ENCODE peak calls at places on chromosome 3, in ten cellular contexts. One of them, this sample, is unnamed.

GRCh38 chr3:14273886-14274517 is 95.4 kb downstream of the LSM3 start:
- DNase-seq in BJ: no peak
- DNase-seq in A549: no peak
- DNase-seq in cardiac muscle cell: no peak
- DNase-seq in hepatocyte: no peak
- DNase-seq in MM.1S: no peak
- DNase-seq in psoas muscle: no peak
- DNase-seq in breast epithelium: no peak
- DNase-seq in tibial artery: no peak
- DNase-seq in AG09309: no peak
- DNase-seq in this sample: no peak

GRCh38 chr3:152126260-152126659 is 142.5 kb upstream of the MBNL1 start:
- DNase-seq in BJ: no peak
- DNase-seq in A549: no peak
- DNase-seq in cardiac muscle cell: peak
- DNase-seq in hepatocyte: no peak
- DNase-seq in MM.1S: no peak
- DNase-seq in psoas muscle: no peak
- DNase-seq in breast epithelium: no peak
- DNase-seq in tibial artery: no peak
- DNase-seq in AG09309: no peak
- DNase-seq in this sample: no peak

GRCh38 chr3:191792580-191792979 is 331.6 kb downstream of the PYDC2 start:
- DNase-seq in BJ: no peak
- DNase-seq in A549: no peak
- DNase-seq in cardiac muscle cell: no peak
- DNase-seq in hepatocyte: no peak
- DNase-seq in MM.1S: no peak
- DNase-seq in psoas muscle: no peak
- DNase-seq in breast epithelium: no peak
- DNase-seq in tibial artery: no peak
- DNase-seq in AG09309: no peak
- DNase-seq in this sample: no peak

GRCh38 chr3:4271834-4272233 is 31.3 kb upstream of the SETMAR start:
- DNase-seq in BJ: no peak
- DNase-seq in A549: peak
- DNase-seq in cardiac muscle cell: peak
- DNase-seq in hepatocyte: peak
- DNase-seq in MM.1S: peak
- DNase-seq in psoas muscle: no peak
- DNase-seq in breast epithelium: no peak
- DNase-seq in tibial artery: no peak
- DNase-seq in AG09309: peak
- DNase-seq in this sample: no peak

GRCh38 chr3:172760406-172760805 is 9.9 kb downstream of the ECT2 start:
- DNase-seq in BJ: no peak
- DNase-seq in A549: no peak
- DNase-seq in cardiac muscle cell: peak
- DNase-seq in hepatocyte: no peak
- DNase-seq in MM.1S: no peak
- DNase-seq in psoas muscle: no peak
- DNase-seq in breast epithelium: no peak
- DNase-seq in tibial artery: no peak
- DNase-seq in AG09309: peak
- DNase-seq in this sample: no peak

GRCh38 chr3:33391255-33391995 is 48.8 kb downstream of the UBP1 start:
- DNase-seq in BJ: no peak
- DNase-seq in A549: no peak
- DNase-seq in cardiac muscle cell: no peak
- DNase-seq in hepatocyte: no peak
- DNase-seq in MM.1S: peak
- DNase-seq in psoas muscle: no peak
- DNase-seq in breast epithelium: no peak
- DNase-seq in tibial artery: no peak
- DNase-seq in AG09309: no peak
- DNase-seq in this sample: no peak

GRCh38 chr3:148820885-148821284 is 6.7 kb upstream of the CPB1 start:
- DNase-seq in BJ: no peak
- DNase-seq in A549: no peak
- DNase-seq in cardiac muscle cell: no peak
- DNase-seq in hepatocyte: no peak
- DNase-seq in MM.1S: no peak
- DNase-seq in psoas muscle: no peak
- DNase-seq in breast epithelium: no peak
- DNase-seq in tibial artery: no peak
- DNase-seq in AG09309: no peak
- DNase-seq in this sample: no peak

GRCh38 chr3:188153949-188154757 is at the start of gene LPP:
- DNase-seq in BJ: no peak
- DNase-seq in A549: peak
- DNase-seq in cardiac muscle cell: peak
- DNase-seq in hepatocyte: peak
- DNase-seq in MM.1S: peak
- DNase-seq in psoas muscle: peak
- DNase-seq in breast epithelium: peak
- DNase-seq in tibial artery: peak
- DNase-seq in AG09309: no peak
- DNase-seq in this sample: no peak

GRCh38 chr3:16319307-16319706 is 54.3 kb downstream of the OXNAD1 start:
- DNase-seq in BJ: no peak
- DNase-seq in A549: peak
- DNase-seq in cardiac muscle cell: no peak
- DNase-seq in hepatocyte: no peak
- DNase-seq in MM.1S: peak
- DNase-seq in psoas muscle: no peak
- DNase-seq in breast epithelium: no peak
- DNase-seq in tibial artery: no peak
- DNase-seq in AG09309: no peak
- DNase-seq in this sample: no peak
- TF ChIP-seq CTCF in BJ: peak
- TF ChIP-seq CTCF in A549: peak
- TF ChIP-seq CTCF in cardiac muscle cell: peak
- TF ChIP-seq CTCF in hepatocyte: peak
- TF ChIP-seq CTCF in MM.1S: peak
- TF ChIP-seq CTCF in psoas muscle: peak
- TF ChIP-seq CTCF in breast epithelium: no peak
- TF ChIP-seq CTCF in tibial artery: no peak
- TF ChIP-seq CTCF in AG09309: peak
- TF ChIP-seq CTCF in this sample: peak

DNA sequence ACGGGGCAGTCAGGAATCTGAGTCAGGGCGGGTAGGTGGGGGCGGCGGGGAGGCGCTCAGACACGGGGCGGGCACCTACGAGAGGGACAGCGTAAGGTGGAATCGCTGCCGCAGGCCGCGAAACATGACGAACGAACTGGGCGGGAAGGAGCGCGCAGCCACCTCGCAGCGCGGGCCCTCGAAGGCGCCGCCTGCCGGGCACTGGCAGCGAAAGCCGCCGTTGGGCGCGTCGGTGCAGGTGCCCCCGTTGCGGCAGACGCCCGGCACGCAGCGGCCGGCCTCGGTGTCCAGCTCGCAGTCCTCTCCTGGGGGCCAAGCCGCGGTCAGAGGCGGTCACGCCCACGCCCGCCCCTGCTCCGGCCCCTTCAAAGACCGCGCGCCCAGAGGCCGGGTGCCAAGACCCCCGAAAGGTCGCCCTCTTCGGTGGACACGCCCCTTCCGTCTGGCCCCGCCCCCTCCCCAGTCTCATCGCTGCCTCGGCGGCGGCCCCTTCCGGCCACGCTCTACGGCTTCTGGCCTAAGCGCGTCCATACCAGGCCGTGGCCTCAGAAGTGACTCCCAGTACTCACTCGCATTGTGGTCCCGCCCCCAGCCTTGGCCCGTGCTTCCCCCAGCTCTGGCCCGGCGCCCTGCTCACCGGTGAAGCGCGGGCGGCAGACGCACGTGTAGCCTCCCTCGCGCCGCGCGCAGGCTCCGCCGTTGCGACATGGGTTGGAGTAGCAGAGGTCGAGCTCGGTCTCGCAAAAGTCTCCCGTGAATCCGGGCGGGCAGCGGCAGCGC is 6.4 kb downstream of the CELSR3 start:
- DNase-seq in BJ: no peak
- DNase-seq in A549: peak
- DNase-seq in cardiac muscle cell: peak
- DNase-seq in hepatocyte: peak
- DNase-seq in MM.1S: peak
- DNase-seq in psoas muscle: peak
- DNase-seq in breast epithelium: peak
- DNase-seq in tibial artery: peak
- DNase-seq in AG09309: peak
- DNase-seq in this sample: no peak
- H3K4me3 ChIP-seq in BJ: peak
- H3K4me3 ChIP-seq in A549: peak
- H3K4me3 ChIP-seq in cardiac muscle cell: peak
- H3K4me3 ChIP-seq in hepatocyte: no peak
- H3K4me3 ChIP-seq in MM.1S: peak
- H3K4me3 ChIP-seq in psoas muscle: peak
- H3K4me3 ChIP-seq in breast epithelium: peak
- H3K4me3 ChIP-seq in tibial artery: peak
- H3K4me3 ChIP-seq in AG09309: peak
- H3K4me3 ChIP-seq in this sample: peak

GRCh38 chr3:28586325-28586724 is 237.7 kb upstream of the AZI2 start:
- DNase-seq in BJ: no peak
- DNase-seq in A549: no peak
- DNase-seq in cardiac muscle cell: no peak
- DNase-seq in hepatocyte: no peak
- DNase-seq in MM.1S: no peak
- DNase-seq in psoas muscle: no peak
- DNase-seq in breast epithelium: no peak
- DNase-seq in tibial artery: no peak
- DNase-seq in AG09309: no peak
- DNase-seq in this sample: no peak

GRCh38 chr3:28587723-28588122 is 239.1 kb upstream of the AZI2 start:
- DNase-seq in BJ: no peak
- DNase-seq in A549: no peak
- DNase-seq in cardiac muscle cell: no peak
- DNase-seq in hepatocyte: no peak
- DNase-seq in MM.1S: no peak
- DNase-seq in psoas muscle: no peak
- DNase-seq in breast epithelium: no peak
- DNase-seq in tibial artery: no peak
- DNase-seq in AG09309: no peak
- DNase-seq in this sample: no peak

GRCh38 chr3:28595364-28595763 is 246.7 kb upstream of the AZI2 start:
- DNase-seq in BJ: no peak
- DNase-seq in A549: no peak
- DNase-seq in cardiac muscle cell: no peak
- DNase-seq in hepatocyte: no peak
- DNase-seq in MM.1S: no peak
- DNase-seq in psoas muscle: no peak
- DNase-seq in breast epithelium: no peak
- DNase-seq in tibial artery: no peak
- DNase-seq in AG09309: no peak
- DNase-seq in this sample: no peak

GRCh38 chr3:28590216-28590615 is 241.6 kb upstream of the AZI2 start:
- DNase-seq in BJ: no peak
- DNase-seq in A549: no peak
- DNase-seq in cardiac muscle cell: no peak
- DNase-seq in hepatocyte: no peak
- DNase-seq in MM.1S: no peak
- DNase-seq in psoas muscle: no peak
- DNase-seq in breast epithelium: no peak
- DNase-seq in tibial artery: no peak
- DNase-seq in AG09309: no peak
- DNase-seq in this sample: no peak

GRCh38 chr3:28590851-28591250 is 242.2 kb upstream of the AZI2 start:
- DNase-seq in BJ: no peak
- DNase-seq in A549: no peak
- DNase-seq in cardiac muscle cell: no peak
- DNase-seq in hepatocyte: no peak
- DNase-seq in MM.1S: no peak
- DNase-seq in psoas muscle: no peak
- DNase-seq in breast epithelium: no peak
- DNase-seq in tibial artery: no peak
- DNase-seq in AG09309: no peak
- DNase-seq in this sample: no peak
- TF ChIP-seq CTCF in BJ: no peak
- TF ChIP-seq CTCF in A549: no peak
- TF ChIP-seq CTCF in cardiac muscle cell: no peak
- TF ChIP-seq CTCF in hepatocyte: no peak
- TF ChIP-seq CTCF in MM.1S: no peak
- TF ChIP-seq CTCF in psoas muscle: no peak
- TF ChIP-seq CTCF in breast epithelium: no peak
- TF ChIP-seq CTCF in tibial artery: no peak
- TF ChIP-seq CTCF in AG09309: no peak
- TF ChIP-seq CTCF in this sample: no peak

DNA sequence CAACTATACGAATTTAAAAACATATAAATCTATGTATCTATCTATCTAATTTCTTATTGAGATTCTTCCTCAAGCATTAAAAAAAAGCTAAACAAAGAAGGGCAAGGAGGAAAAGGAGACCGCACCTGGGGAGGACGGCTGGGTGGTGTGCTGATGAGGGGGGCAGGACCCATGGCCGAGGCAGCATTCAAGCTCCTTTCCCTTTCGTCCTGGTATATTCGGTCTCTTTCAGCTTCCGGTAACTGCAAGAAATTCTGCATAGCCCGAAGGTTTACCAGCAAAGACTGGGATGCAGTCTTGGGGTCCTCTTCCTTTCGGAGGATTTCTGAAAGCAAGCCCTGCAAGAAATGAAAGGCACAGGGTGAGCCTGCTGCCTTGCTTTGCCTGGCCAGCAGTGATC is 38.9 kb downstream of the SATB1 start:
- DNase-seq in BJ: no peak
- DNase-seq in A549: no peak
- DNase-seq in cardiac muscle cell: no peak
- DNase-seq in hepatocyte: no peak
- DNase-seq in MM.1S: no peak
- DNase-seq in psoas muscle: no peak
- DNase-seq in breast epithelium: no peak
- DNase-seq in tibial artery: no peak
- DNase-seq in AG09309: no peak
- DNase-seq in this sample: no peak
- H3K4me3 ChIP-seq in BJ: no peak
- H3K4me3 ChIP-seq in A549: no peak
- H3K4me3 ChIP-seq in cardiac muscle cell: no peak
- H3K4me3 ChIP-seq in hepatocyte: no peak
- H3K4me3 ChIP-seq in MM.1S: no peak
- H3K4me3 ChIP-seq in psoas muscle: no peak
- H3K4me3 ChIP-seq in breast epithelium: no peak
- H3K4me3 ChIP-seq in tibial artery: no peak
- H3K4me3 ChIP-seq in AG09309: no peak
- H3K4me3 ChIP-seq in this sample: no peak

GRCh38 chr3:54999159-54999558 is 71.3 kb upstream of the LRTM1 start:
- DNase-seq in BJ: peak
- DNase-seq in A549: peak
- DNase-seq in cardiac muscle cell: peak
- DNase-seq in hepatocyte: peak
- DNase-seq in MM.1S: no peak
- DNase-seq in psoas muscle: no peak
- DNase-seq in breast epithelium: no peak
- DNase-seq in tibial artery: no peak
- DNase-seq in AG09309: peak
- DNase-seq in this sample: peak
- TF ChIP-seq CTCF in BJ: peak
- TF ChIP-seq CTCF in A549: peak
- TF ChIP-seq CTCF in cardiac muscle cell: peak
- TF ChIP-seq CTCF in hepatocyte: peak
- TF ChIP-seq CTCF in MM.1S: no peak
- TF ChIP-seq CTCF in psoas muscle: no peak
- TF ChIP-seq CTCF in breast epithelium: no peak
- TF ChIP-seq CTCF in tibial artery: no peak
- TF ChIP-seq CTCF in AG09309: peak
- TF ChIP-seq CTCF in this sample: peak

GRCh38 chr3:194285024-194285858 is 65.9 kb downstream of the CPN2 start:
- DNase-seq in BJ: no peak
- DNase-seq in A549: no peak
- DNase-seq in cardiac muscle cell: peak
- DNase-seq in hepatocyte: no peak
- DNase-seq in MM.1S: no peak
- DNase-seq in psoas muscle: peak
- DNase-seq in breast epithelium: peak
- DNase-seq in tibial artery: peak
- DNase-seq in AG09309: no peak
- DNase-seq in this sample: no peak
- H3K4me3 ChIP-seq in BJ: no peak
- H3K4me3 ChIP-seq in A549: no peak
- H3K4me3 ChIP-seq in cardiac muscle cell: no peak
- H3K4me3 ChIP-seq in hepatocyte: no peak
- H3K4me3 ChIP-seq in MM.1S: no peak
- H3K4me3 ChIP-seq in psoas muscle: no peak
- H3K4me3 ChIP-seq in breast epithelium: no peak
- H3K4me3 ChIP-seq in tibial artery: no peak
- H3K4me3 ChIP-seq in AG09309: no peak
- H3K4me3 ChIP-seq in this sample: no peak